ENCODE peak calls at places on chromosomes 7 and 10, in six cellular contexts. One of them, this sample, is unnamed. For H3F3A, the result is how much of the 10 kb centered on the place peaks cover.

GRCh38 chr7:107995184-107996071 is 7.5 kb downstream of the LAMB1 start:
- DNase-seq in neural progenitor cell: peak
- DNase-seq in PC-3: peak
- DNase-seq in SK-N-SH: peak
- DNase-seq in PC-9: peak
- DNase-seq in MM.1S: no peak
- DNase-seq in this sample: peak

GRCh38 chr7:2843711-2844152 is 376 bp downstream of the GNA12 start:
- DNase-seq in neural progenitor cell: no peak
- DNase-seq in PC-3: no peak
- DNase-seq in SK-N-SH: peak
- DNase-seq in PC-9: no peak
- DNase-seq in MM.1S: peak
- DNase-seq in this sample: peak

GRCh38 chr7:43584200-43584586 is 1.3 kb downstream of the STK17A start:
- DNase-seq in neural progenitor cell: peak
- DNase-seq in PC-3: peak
- DNase-seq in SK-N-SH: no peak
- DNase-seq in PC-9: peak
- DNase-seq in MM.1S: peak
- DNase-seq in this sample: peak

GRCh38 chr10:69645296-69645665 is 15.2 kb downstream of the FAM241B start:
- DNase-seq in neural progenitor cell: peak
- DNase-seq in PC-3: no peak
- DNase-seq in SK-N-SH: no peak
- DNase-seq in PC-9: no peak
- DNase-seq in MM.1S: no peak
- DNase-seq in this sample: no peak

GRCh38 chr10:14468022-14468421 is 137.3 kb upstream of the FRMD4A start:
- DNase-seq in neural progenitor cell: no peak
- DNase-seq in PC-3: no peak
- DNase-seq in SK-N-SH: no peak
- DNase-seq in PC-9: no peak
- DNase-seq in MM.1S: no peak
- DNase-seq in this sample: peak

GRCh38 chr10:43806851-43807640 is 158.4 kb upstream of the ZNF32 start:
- DNase-seq in neural progenitor cell: no peak
- DNase-seq in PC-3: no peak
- DNase-seq in SK-N-SH: no peak
- DNase-seq in PC-9: no peak
- DNase-seq in MM.1S: no peak
- DNase-seq in this sample: no peak

GRCh38 chr7:140621326-140622035 is 19.1 kb downstream of the DENND2A start:
- DNase-seq in neural progenitor cell: no peak
- DNase-seq in PC-3: peak
- DNase-seq in SK-N-SH: no peak
- DNase-seq in PC-9: peak
- DNase-seq in MM.1S: peak
- DNase-seq in this sample: peak

GRCh38 chr10:17237915-17238444 is 9.9 kb downstream of the VIM start:
- DNase-seq in neural progenitor cell: no peak
- DNase-seq in PC-3: no peak
- DNase-seq in SK-N-SH: no peak
- DNase-seq in PC-9: no peak
- DNase-seq in MM.1S: no peak
- DNase-seq in this sample: peak

GRCh38 chr7:131583430-131583829 is 27.0 kb upstream of the PODXL start:
- DNase-seq in neural progenitor cell: no peak
- DNase-seq in PC-3: no peak
- DNase-seq in SK-N-SH: no peak
- DNase-seq in PC-9: no peak
- DNase-seq in MM.1S: no peak
- DNase-seq in this sample: no peak

GRCh38 chr7:34087892-34088891 is 182.9 kb downstream of the BMPER start:
- DNase-seq in neural progenitor cell: peak
- DNase-seq in PC-3: peak
- DNase-seq in SK-N-SH: peak
- DNase-seq in PC-9: no peak
- DNase-seq in MM.1S: peak
- DNase-seq in this sample: peak

GRCh38 chr7:17706734-17707133 is 233.6 kb downstream of the SNX13 start:
- DNase-seq in neural progenitor cell: peak
- DNase-seq in PC-3: peak
- DNase-seq in SK-N-SH: peak
- DNase-seq in PC-9: peak
- DNase-seq in MM.1S: peak
- DNase-seq in this sample: peak

GRCh38 chr7:44638611-44639557 is 32.5 kb downstream of the OGDH start:
- DNase-seq in neural progenitor cell: no peak
- DNase-seq in PC-3: peak
- DNase-seq in SK-N-SH: peak
- DNase-seq in PC-9: peak
- DNase-seq in MM.1S: peak
- DNase-seq in this sample: peak

GRCh38 chr10:5655003-5655600 is 11.3 kb downstream of the ASB13 start:
- DNase-seq in neural progenitor cell: no peak
- DNase-seq in PC-3: no peak
- DNase-seq in SK-N-SH: no peak
- DNase-seq in PC-9: no peak
- DNase-seq in MM.1S: peak
- DNase-seq in this sample: no peak
- H3F3A ChIP-seq in neural progenitor cell: under half
- H3F3A ChIP-seq in PC-3: under half
- H3F3A ChIP-seq in SK-N-SH: under half
- H3F3A ChIP-seq in PC-9: under half
- H3F3A ChIP-seq in MM.1S: under half
- H3F3A ChIP-seq in this sample: under half

GRCh38 chr10:6148251-6148691 is 54.5 kb upstream of the PFKFB3 start:
- DNase-seq in neural progenitor cell: no peak
- DNase-seq in PC-3: no peak
- DNase-seq in SK-N-SH: no peak
- DNase-seq in PC-9: no peak
- DNase-seq in MM.1S: no peak
- DNase-seq in this sample: no peak
- H3K4me2 ChIP-seq in neural progenitor cell: no peak
- H3K4me2 ChIP-seq in PC-3: no peak
- H3K4me2 ChIP-seq in SK-N-SH: no peak
- H3K4me2 ChIP-seq in PC-9: no peak
- H3K4me2 ChIP-seq in MM.1S: no peak
- H3K4me2 ChIP-seq in this sample: no peak

GRCh38 chr10:84227810-84228209 is 2.5 kb upstream of the LRIT2 start:
- DNase-seq in neural progenitor cell: no peak
- DNase-seq in PC-3: no peak
- DNase-seq in SK-N-SH: no peak
- DNase-seq in PC-9: no peak
- DNase-seq in MM.1S: no peak
- DNase-seq in this sample: no peak
- H3F3A ChIP-seq in neural progenitor cell: under half
- H3F3A ChIP-seq in PC-3: under half
- H3F3A ChIP-seq in SK-N-SH: under half
- H3F3A ChIP-seq in PC-9: under half
- H3F3A ChIP-seq in MM.1S: under half
- H3F3A ChIP-seq in this sample: under half

DNA sequence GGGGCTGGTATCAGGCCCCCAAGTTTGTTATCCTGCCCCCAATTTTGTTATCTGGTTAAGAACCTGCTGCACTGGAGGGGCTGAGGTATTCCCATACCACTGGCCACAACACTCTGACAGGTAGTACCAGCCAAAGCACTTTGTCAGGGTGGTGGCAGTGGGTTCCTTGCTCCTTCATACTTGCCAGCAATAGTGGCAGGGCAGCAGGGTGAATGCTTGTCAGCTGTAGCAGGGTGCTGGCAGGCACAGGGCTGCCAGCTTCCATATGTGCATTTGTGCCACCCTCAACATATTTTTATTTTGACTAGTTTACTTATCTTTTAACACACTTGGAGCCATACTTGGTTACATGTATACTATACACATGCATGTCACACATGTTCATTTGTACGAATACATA is 294.0 kb upstream of the VWC2 start:
- DNase-seq in neural progenitor cell: no peak
- DNase-seq in PC-3: no peak
- DNase-seq in SK-N-SH: no peak
- DNase-seq in PC-9: no peak
- DNase-seq in MM.1S: no peak
- DNase-seq in this sample: no peak
- H3K4me2 ChIP-seq in neural progenitor cell: no peak
- H3K4me2 ChIP-seq in PC-3: no peak
- H3K4me2 ChIP-seq in SK-N-SH: no peak
- H3K4me2 ChIP-seq in PC-9: no peak
- H3K4me2 ChIP-seq in MM.1S: no peak
- H3K4me2 ChIP-seq in this sample: no peak